ENCODE peak calls at places on chromosomes 16 and 17, in five cellular contexts. H, Z, B, J and T are unnamed samples.

GRCh38 chr17:55996826-55997225 is 156.4 kb upstream of the ANKFN1 start:
- DNase-seq in H (no peak), Z (no peak), B (no peak), J (no peak), T (no peak)

GRCh38 chr17:74923538-74924249 is 379 bp upstream of the OTOP2 start:
- DNase-seq in H (peak), Z (no peak), B (no peak), J (peak), T (peak)

GRCh38 chr16:86462334-86463084 is 47.8 kb upstream of the FOXF1 start:
- DNase-seq in H (no peak), Z (peak), B (no peak), J (peak), T (no peak)

GRCh38 chr16:17416461-17417221 is 54.1 kb downstream of the XYLT1 start:
- DNase-seq in H (peak), Z (no peak), B (no peak), J (peak), T (peak)

GRCh38 chr17:39094607-39095308 is 56.7 kb downstream of the PLXDC1 start:
- DNase-seq in H (no peak), Z (no peak), B (no peak), J (peak), T (peak)

GRCh38 chr16:19292186-19292585 is 6.7 kb downstream of the CLEC19A start:
- DNase-seq in H (no peak), Z (no peak), B (no peak), J (no peak), T (no peak)

GRCh38 chr16:1221628-1222552 is 3.2 kb downstream of the TPSG1 start:
- DNase-seq in H (no peak), Z (no peak), B (no peak), J (no peak), T (no peak)

GRCh38 chr17:35684046-35684802 is 47.2 kb upstream of the RASL10B start:
- DNase-seq in H (peak), Z (peak), B (peak), J (no peak), T (no peak)

GRCh38 chr16:1078579-1079021 is 6.1 kb downstream of the SSTR5 start:
- DNase-seq in H (no peak), Z (no peak), B (no peak), J (peak), T (no peak)

GRCh38 chr16:6124136-6124535 is 1026.5 kb upstream of the EEF2KMT start:
- DNase-seq in H (no peak), Z (no peak), B (no peak), J (no peak), T (no peak)

GRCh38 chr17:17738901-17739300 is 57.6 kb downstream of the RAI1 start:
- DNase-seq in H (no peak), Z (no peak), B (no peak), J (no peak), T (no peak)

GRCh38 chr16:72894291-72895151 is 153.4 kb downstream of the ZFHX3 start:
- DNase-seq in H (peak), Z (no peak), B (no peak), J (no peak), T (no peak)

GRCh38 chr16:89261691-89262563 is 44.4 kb downstream of the ZNF778 start:
- DNase-seq in H (peak), Z (no peak), B (no peak), J (no peak), T (no peak)

GRCh38 chr16:89266521-89267134 is 49.1 kb downstream of the ZNF778 start:
- DNase-seq in H (no peak), Z (no peak), B (no peak), J (no peak), T (no peak)

GRCh38 chr16:89265647-89266046 is 48.1 kb downstream of the ZNF778 start:
- DNase-seq in H (no peak), Z (no peak), B (no peak), J (no peak), T (no peak)

GRCh38 chr16:89268585-89268984 is 51.1 kb downstream of the ZNF778 start:
- DNase-seq in H (no peak), Z (no peak), B (no peak), J (no peak), T (no peak)

DNA sequence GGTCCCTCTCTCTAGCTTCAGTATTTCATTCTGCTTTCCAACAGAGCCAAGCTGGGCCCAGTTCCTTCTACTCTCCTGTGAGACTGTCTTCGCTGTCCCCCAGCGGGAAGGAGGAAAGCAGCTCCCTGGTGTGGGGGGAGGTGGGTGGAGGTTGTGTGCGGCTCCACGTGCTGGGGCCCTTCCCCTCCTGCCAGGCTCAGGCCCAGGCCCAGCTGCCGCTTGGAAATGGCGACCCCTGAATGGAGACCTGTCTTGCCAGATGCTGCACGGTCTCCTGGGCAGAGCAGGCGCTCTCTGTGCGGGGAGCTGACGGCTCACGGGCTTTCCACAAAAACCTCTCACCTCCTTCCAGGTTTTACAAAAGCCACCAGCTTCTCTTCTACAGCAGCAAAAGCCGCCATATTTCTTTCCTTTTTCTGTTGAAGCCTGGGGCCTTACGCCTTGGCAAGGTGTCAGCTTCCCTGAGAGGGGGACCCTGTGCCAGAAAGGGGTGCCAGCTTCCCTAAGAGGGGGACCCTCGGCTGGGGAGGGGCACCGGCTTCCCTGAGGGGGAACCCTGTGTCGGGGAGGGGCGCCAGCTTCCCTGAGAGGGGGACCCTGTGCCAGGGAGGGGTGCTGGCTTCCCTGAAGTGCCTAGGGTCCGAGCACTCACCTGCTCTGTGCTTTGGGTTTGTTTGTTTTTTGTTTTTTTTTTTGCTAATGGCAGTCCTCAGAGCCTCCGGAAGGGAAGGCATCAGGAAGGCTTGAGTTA is 47.5 kb downstream of the ZNF778 start:
- DNase-seq in H (no peak), Z (no peak), B (no peak), J (no peak), T (no peak)
- TF ChIP-seq CTCF in H (no peak), Z (no peak), B (no peak), J (no peak), T (no peak)

GRCh38 chr16:56871172-56871593 is 6.2 kb downstream of the SLC12A3 start:
- DNase-seq in H (peak), Z (no peak), B (no peak), J (peak), T (no peak)
- TF ChIP-seq CTCF in H (peak), Z (no peak), B (no peak), J (no peak), T (no peak)

DNA sequence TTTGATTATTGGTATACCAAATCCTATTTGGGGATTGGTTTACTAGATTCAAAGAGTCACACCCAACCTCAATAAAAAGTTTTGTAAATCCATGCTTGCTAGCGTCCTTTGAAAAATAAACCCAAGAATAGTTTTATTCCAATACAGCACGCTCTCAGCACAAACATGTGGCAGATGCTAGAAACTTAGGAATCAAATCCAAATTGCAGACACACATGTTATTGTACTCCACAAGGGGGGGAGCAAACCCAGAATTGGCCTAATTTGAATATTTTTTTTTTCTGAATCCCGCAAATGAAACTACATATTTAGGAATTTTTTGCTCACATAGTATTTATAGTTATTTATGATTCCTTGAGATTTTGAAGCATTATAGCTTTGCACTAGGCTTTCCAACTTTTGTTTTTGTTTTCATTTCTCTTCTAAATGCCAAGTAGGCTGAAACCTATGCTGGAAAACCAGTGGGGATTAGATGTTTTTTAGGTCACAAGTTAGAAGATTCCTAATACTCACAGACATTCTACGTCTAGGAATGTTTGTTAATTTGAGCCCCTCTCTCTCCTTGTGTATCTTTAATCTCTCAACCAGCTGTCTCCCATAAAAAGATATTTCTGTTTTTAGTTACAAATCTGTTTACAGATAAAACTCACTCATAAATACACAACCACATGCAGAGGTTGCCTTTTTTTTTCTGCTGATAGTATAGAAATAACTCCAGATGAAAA is 59.3 kb upstream of the CDH11 start:
- DNase-seq in H (peak), Z (no peak), B (peak), J (no peak), T (no peak)
- TF ChIP-seq CTCF in H (peak), Z (peak), B (no peak), J (no peak), T (no peak)

GRCh38 chr17:45836047-45837044 is 8.3 kb upstream of the SPPL2C start:
- DNase-seq in H (no peak), Z (no peak), B (no peak), J (no peak), T (no peak)

GRCh38 chr17:45834471-45835396 is 9.9 kb upstream of the SPPL2C start:
- DNase-seq in H (no peak), Z (no peak), B (no peak), J (no peak), T (no peak)

GRCh38 chr17:45835481-45835880 is 9.2 kb upstream of the SPPL2C start:
- DNase-seq in H (no peak), Z (no peak), B (no peak), J (no peak), T (no peak)

GRCh38 chr17:45837187-45837586 is 7.5 kb upstream of the SPPL2C start:
- DNase-seq in H (no peak), Z (no peak), B (no peak), J (no peak), T (no peak)

DNA sequence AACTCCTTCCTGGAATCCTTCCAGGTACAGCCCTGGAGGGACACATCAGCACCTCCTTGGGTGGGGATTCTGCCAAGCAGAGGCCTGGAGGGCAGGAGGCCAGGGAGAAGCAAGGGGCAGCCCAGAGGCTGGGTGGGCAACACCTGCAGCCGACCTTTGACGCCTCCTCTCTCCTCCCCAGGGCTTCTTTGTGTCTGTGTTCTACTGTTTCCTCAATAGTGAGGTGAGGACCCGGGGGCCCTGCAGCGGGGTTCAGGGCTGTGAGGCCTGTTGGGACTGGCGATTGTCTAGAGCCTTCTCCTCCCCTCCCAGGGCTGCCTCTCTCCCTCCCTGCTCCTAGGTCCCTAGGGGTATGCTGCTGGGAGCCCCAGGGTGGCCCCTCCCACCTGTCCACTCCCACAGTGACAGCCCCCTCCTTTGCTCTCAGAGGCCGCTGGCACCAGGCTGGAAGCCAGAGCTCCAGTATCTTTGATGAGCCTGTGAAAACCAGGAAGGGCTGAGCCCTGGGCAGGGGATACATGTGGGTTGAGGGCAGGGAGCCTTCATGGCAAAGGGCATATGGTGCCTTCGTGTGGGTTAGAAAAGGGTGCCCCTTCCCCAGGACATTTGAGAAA is 10.7 kb upstream of the SPPL2C start:
- DNase-seq in H (no peak), Z (no peak), B (no peak), J (no peak), T (no peak)
- TF ChIP-seq CTCF in H (no peak), Z (no peak), B (no peak), J (no peak), T (no peak)